ENCODE peak calls at places on chromosomes 3 and 15, in seven cellular contexts. G is omental fat pad, K is Right ventricle myocardium superior, M is C1 segment of cervical spinal cord, I is COR-L47, X is T-helper 2 cell, S is neural crest cell. O is an unnamed sample.

GRCh38 chr3:127775398-127776109 is 46.8 kb downstream of the MGLL start:
- DNase-seq in G (peak; percentile 39), K (peak; percentile 73), M (peak; percentile 36), I (peak; percentile 71), X (no peak), S (peak; percentile 14), O (no peak)

GRCh38 chr3:40173291-40173710 is 136.2 kb upstream of the EIF1B start:
- DNase-seq in G (no peak), K (no peak), M (peak; percentile 81), I (no peak), X (no peak), S (no peak), O (no peak)

GRCh38 chr15:78640840-78641733 is at the start of gene CHRNB4:
- DNase-seq in G (no peak), K (no peak), M (no peak), I (no peak), X (no peak), S (peak; percentile 55), O (no peak)

GRCh38 chr3:147400999-147401398 is 5.3 kb downstream of the ZIC4 start:
- DNase-seq in G (no peak), K (no peak), M (no peak), I (no peak), X (no peak), S (no peak), O (no peak)

GRCh38 chr3:124063168-124063909 is 71.4 kb upstream of the ROPN1 start:
- DNase-seq in G (no peak), K (no peak), M (no peak), I (no peak), X (no peak), S (no peak), O (no peak)

GRCh38 chr3:127469760-127470159 is 120.8 kb downstream of the TPRA1 start:
- DNase-seq in G (no peak), K (no peak), M (no peak), I (no peak), X (no peak), S (no peak), O (no peak)

GRCh38 chr15:37105795-37106333 is 5.5 kb upstream of the MEIS2 start:
- DNase-seq in G (no peak), K (no peak), M (no peak), I (no peak), X (no peak), S (no peak), O (no peak)

GRCh38 chr3:36993326-36994283 is at the start of gene MLH1:
- DNase-seq in G (peak; percentile 97), K (peak; percentile 96), M (no peak), I (no peak), X (peak; percentile 91), S (peak; percentile 99), O (peak; percentile 97)

GRCh38 chr3:8869613-8870012 is 93.7 kb downstream of the RAD18 start:
- DNase-seq in G (no peak), K (no peak), M (no peak), I (no peak), X (no peak), S (no peak), O (no peak)

GRCh38 chr3:85020828-85021227 is 62.0 kb downstream of the CADM2 start:
- DNase-seq in G (no peak), K (no peak), M (no peak), I (no peak), X (no peak), S (no peak), O (no peak)

GRCh38 chr3:44125882-44126281 is 115.8 kb upstream of the TOPAZ1 start:
- DNase-seq in G (no peak), K (no peak), M (no peak), I (no peak), X (no peak), S (no peak), O (no peak)

GRCh38 chr3:119809249-119810017 is 27.5 kb downstream of the NR1I2 start:
- DNase-seq in G (no peak), K (no peak), M (no peak), I (no peak), X (no peak), S (no peak), O (no peak)

GRCh38 chr3:4977889-4978258 is 1.4 kb upstream of the BHLHE40 start:
- DNase-seq in G (no peak), K (no peak), M (no peak), I (no peak), X (no peak), S (no peak), O (no peak)

GRCh38 chr3:152400912-152401311 is 132.2 kb downstream of the MBNL1 start:
- DNase-seq in G (no peak), K (no peak), M (no peak), I (no peak), X (no peak), S (no peak), O (no peak)

GRCh38 chr3:82654708-82655107 is 893.3 kb upstream of the GBE1 start:
- DNase-seq in G (no peak), K (no peak), M (no peak), I (peak; percentile 22), X (no peak), S (no peak), O (no peak)

GRCh38 chr15:32096867-32097266 is 66.6 kb downstream of the CHRNA7 start:
- DNase-seq in G (no peak), K (no peak), M (no peak), I (no peak), X (no peak), S (no peak), O (no peak)

GRCh38 chr3:10855083-10855870 is 39.2 kb downstream of the SLC6A11 start:
- DNase-seq in G (no peak), K (no peak), M (no peak), I (no peak), X (no peak), S (no peak), O (no peak)

GRCh38 chr3:33909547-33909946 is 111.1 kb downstream of the PDCD6IP start:
- DNase-seq in G (no peak), K (no peak), M (no peak), I (no peak), X (no peak), S (no peak), O (no peak)

GRCh38 chr3:134840459-134840858 is 45.4 kb downstream of the EPHB1 start:
- DNase-seq in G (no peak), K (no peak), M (no peak), I (no peak), X (no peak), S (no peak), O (no peak)

GRCh38 chr3:31670722-31671121 is 138.0 kb downstream of the STT3B start:
- DNase-seq in G (no peak), K (no peak), M (no peak), I (no peak), X (no peak), S (no peak), O (no peak)

GRCh38 chr3:62665627-62666433 is 209.4 kb downstream of the CADPS start:
- DNase-seq in G (no peak), K (peak; percentile 74), M (peak; percentile 48), I (peak; percentile 28), X (no peak), S (peak; percentile 80), O (peak; percentile 73)

GRCh38 chr3:65968996-65969395 is 69.7 kb downstream of the MAGI1 start:
- DNase-seq in G (no peak), K (no peak), M (no peak), I (no peak), X (no peak), S (no peak), O (no peak)

GRCh38 chr3:187456268-187456667 is 88.1 kb downstream of the RTP4 start:
- DNase-seq in G (no peak), K (peak; percentile 74), M (peak; percentile 32), I (no peak), X (no peak), S (no peak), O (no peak)

GRCh38 chr3:121517950-121518349 is 27.8 kb downstream of the POLQ start:
- DNase-seq in G (no peak), K (no peak), M (no peak), I (no peak), X (no peak), S (no peak), O (no peak)

GRCh38 chr3:190017575-190018288 is 103.0 kb downstream of the P3H2 start:
- DNase-seq in G (no peak), K (no peak), M (peak; percentile 3), I (peak; percentile 15), X (no peak), S (no peak), O (no peak)

GRCh38 chr3:127746400-127747057 is 73.8 kb downstream of the ABTB1 start:
- DNase-seq in G (no peak), K (no peak), M (no peak), I (no peak), X (no peak), S (no peak), O (peak; percentile 48)

GRCh38 chr15:54722342-54722986 is 474.3 kb downstream of the RSL24D1 start:
- DNase-seq in G (no peak), K (no peak), M (no peak), I (no peak), X (no peak), S (no peak), O (no peak)

GRCh38 chr3:8490079-8490552 is 11.5 kb upstream of the LMCD1 start:
- DNase-seq in G (no peak), K (no peak), M (no peak), I (no peak), X (no peak), S (no peak), O (no peak)

GRCh38 chr15:82551646-82552247 is 11.5 kb upstream of the RPS17 start:
- DNase-seq in G (no peak), K (no peak), M (no peak), I (no peak), X (no peak), S (no peak), O (no peak)

GRCh38 chr3:195908439-195909293 is at the start of gene TNK2:
- DNase-seq in G (no peak), K (peak; percentile 54), M (no peak), I (peak; percentile 30), X (peak; percentile 35), S (no peak), O (no peak)

GRCh38 chr15:43523646-43524045 is 6.2 kb downstream of the MAP1A start:
- DNase-seq in G (no peak), K (no peak), M (no peak), I (no peak), X (no peak), S (no peak), O (no peak)

O was measured in suprapubic skin.